ENCODE peak calls at places on chromosomes 7 and 10, in five cellular contexts. K is occipital lobe; D is activated CD8-positive, alpha-beta memory T cell treated with anti-CD3 and anti-CD28 coated beads for 48 hours; I is HCT116; E is EL. X is an unnamed sample.

GRCh38 chr10:102646610-102647432 is 2.5 kb downstream of the TRIM8 start:
- DNase-seq in K (peak), D (no peak), I (peak), E (no peak), X (no peak)

GRCh38 chr10:122854648-122855047 is 9.0 kb upstream of the CUZD1 start:
- DNase-seq in K (no peak), D (no peak), I (no peak), E (peak), X (no peak)

GRCh38 chr7:17807242-17807641 is 133.1 kb downstream of the SNX13 start:
- DNase-seq in K (no peak), D (no peak), I (no peak), E (no peak), X (no peak)

GRCh38 chr7:47283497-47284131 is 298.3 kb downstream of the TNS3 start:
- DNase-seq in K (no peak), D (no peak), I (peak), E (no peak), X (no peak)

GRCh38 chr7:151017953-151018420 is 6.3 kb downstream of the ATG9B start:
- DNase-seq in K (peak), D (peak), I (no peak), E (peak), X (peak)

GRCh38 chr7:92834661-92835139 is 1.7 kb downstream of the CDK6 start:
- DNase-seq in K (no peak), D (no peak), I (no peak), E (peak), X (no peak)

GRCh38 chr10:112131361-112131760 is 52.2 kb downstream of the GPAM start:
- DNase-seq in K (no peak), D (no peak), I (no peak), E (no peak), X (no peak)

GRCh38 chr10:125214283-125214570 is 53.9 kb upstream of the CTBP2 start:
- DNase-seq in K (no peak), D (no peak), I (no peak), E (no peak), X (no peak)

GRCh38 chr7:91683823-91684222 is 196.7 kb downstream of the MTERF1 start:
- DNase-seq in K (no peak), D (no peak), I (no peak), E (peak), X (no peak)

GRCh38 chr7:95845007-95845406 is 72.7 kb downstream of the DYNC1I1 start:
- DNase-seq in K (no peak), D (no peak), I (no peak), E (no peak), X (no peak)

GRCh38 chr10:77926566-77927342 is at the start of gene DLG5:
- DNase-seq in K (no peak), D (no peak), I (no peak), E (peak), X (peak)

GRCh38 chr7:157769016-157769869 is 432.4 kb downstream of the DNAJB6 start:
- DNase-seq in K (no peak), D (no peak), I (no peak), E (no peak), X (no peak)

GRCh38 chr10:80172896-80173295 is 32.4 kb downstream of the ANXA11 start:
- DNase-seq in K (no peak), D (no peak), I (no peak), E (no peak), X (no peak)

GRCh38 chr10:33818343-33818742 is 483.9 kb upstream of the NRP1 start:
- DNase-seq in K (no peak), D (no peak), I (no peak), E (no peak), X (no peak)

GRCh38 chr7:40077849-40078248 is 56.6 kb downstream of the MPLKIP start:
- DNase-seq in K (no peak), D (no peak), I (no peak), E (no peak), X (no peak)

GRCh38 chr7:142811154-142811737 is 40.5 kb downstream of the PRSS2 start:
- DNase-seq in K (no peak), D (no peak), I (peak), E (peak), X (no peak)

GRCh38 chr7:36752026-36752735 is 27.9 kb upstream of the AOAH start:
- DNase-seq in K (no peak), D (no peak), I (no peak), E (no peak), X (no peak)

GRCh38 chr10:114350751-114351150 is 53.6 kb downstream of the AFAP1L2 start:
- DNase-seq in K (no peak), D (no peak), I (no peak), E (no peak), X (no peak)

GRCh38 chr10:28987555-28988320 is 301.1 kb upstream of the LYZL1 start:
- DNase-seq in K (no peak), D (no peak), I (no peak), E (no peak), X (no peak)

GRCh38 chr10:97572214-97572989 is at the start of gene ANKRD2:
- DNase-seq in K (peak), D (no peak), I (peak), E (peak), X (peak)

GRCh38 chr7:341841-342638 is 52.1 kb downstream of the FOXL3 start:
- DNase-seq in K (peak), D (no peak), I (no peak), E (no peak), X (peak)

GRCh38 chr10:17023386-17024298 is 106.0 kb downstream of the CUBN start:
- DNase-seq in K (no peak), D (peak), I (peak), E (peak), X (no peak)

GRCh38 chr10:100969175-100970075 is at the start of gene SEMA4G:
- DNase-seq in K (no peak), D (no peak), I (peak), E (peak), X (peak)

GRCh38 chr7:99127636-99128035 is 16.3 kb downstream of the SMURF1 start:
- DNase-seq in K (no peak), D (no peak), I (no peak), E (peak), X (no peak)

GRCh38 chr7:154505362-154505761 is 453.2 kb downstream of the DPP6 start:
- DNase-seq in K (no peak), D (no peak), I (no peak), E (no peak), X (no peak)

GRCh38 chr10:112296908-112297331 is 13.7 kb downstream of the TECTB start:
- DNase-seq in K (no peak), D (no peak), I (no peak), E (no peak), X (no peak)

GRCh38 chr7:73905360-73905759 is 44.4 kb downstream of the TMEM270 start:
- DNase-seq in K (no peak), D (no peak), I (no peak), E (no peak), X (no peak)